ENCODE peak calls at places on chromosomes 2 and 18, in seven cellular contexts. D, U, B, C, P, Q and S are unnamed samples.

GRCh38 chr2:75896779-75897366 is 186.2 kb upstream of the GCFC2 start:
- DNase-seq in D (peak; percentile 5), U (no peak), B (no peak), C (no peak), P (no peak), Q (no peak), S (no peak)

GRCh38 chr18:43312891-43313290 is 35.6 kb upstream of the SYT4 start:
- DNase-seq in D (no peak), U (no peak), B (no peak), C (no peak), P (no peak), Q (no peak), S (no peak)

GRCh38 chr2:108594132-108594981 is 60.1 kb downstream of the LIMS1 start:
- DNase-seq in D (peak; percentile 91), U (no peak), B (no peak), C (peak; percentile 62), P (no peak), Q (no peak), S (no peak)

GRCh38 chr2:101967826-101968498 is 23.8 kb upstream of the IL1R2 start:
- DNase-seq in D (no peak), U (no peak), B (peak; percentile 59), C (no peak), P (no peak), Q (no peak), S (no peak)

GRCh38 chr2:64857581-64858471 is 131.4 kb upstream of the SLC1A4 start:
- DNase-seq in D (no peak), U (no peak), B (peak; percentile 39), C (no peak), P (no peak), Q (peak; percentile 78), S (peak; percentile 80)

GRCh38 chr18:67379991-67380390 is 136.5 kb downstream of the DSEL start:
- DNase-seq in D (no peak), U (no peak), B (no peak), C (no peak), P (no peak), Q (no peak), S (no peak)

GRCh38 chr2:222797308-222797707 is 63.5 kb upstream of the ACSL3 start:
- DNase-seq in D (peak; percentile 48), U (no peak), B (no peak), C (no peak), P (no peak), Q (no peak), S (no peak)

GRCh38 chr2:96503637-96504243 is 1.4 kb downstream of the NEURL3 start:
- DNase-seq in D (no peak), U (no peak), B (no peak), C (no peak), P (no peak), Q (no peak), S (no peak)

GRCh38 chr2:12778369-12778768 is 61.6 kb downstream of the TRIB2 start:
- DNase-seq in D (no peak), U (no peak), B (no peak), C (no peak), P (no peak), Q (no peak), S (no peak)

GRCh38 chr18:70380915-70381896 is 92.4 kb downstream of the SOCS6 start:
- DNase-seq in D (no peak), U (no peak), B (no peak), C (no peak), P (peak; percentile 20), Q (no peak), S (no peak)

GRCh38 chr18:34809697-34810096 is 99.6 kb downstream of the DTNA start:
- DNase-seq in D (peak; percentile 31), U (no peak), B (peak; percentile 64), C (peak; percentile 50), P (peak; percentile 38), Q (no peak), S (peak; percentile 80)

GRCh38 chr2:234158189-234158588 is 107.7 kb downstream of the SPP2 start:
- DNase-seq in D (no peak), U (no peak), B (no peak), C (no peak), P (no peak), Q (no peak), S (no peak)

GRCh38 chr2:62871506-62871905 is 166.0 kb downstream of the EHBP1 start:
- DNase-seq in D (peak; percentile 4), U (no peak), B (no peak), C (peak; percentile 18), P (no peak), Q (no peak), S (no peak)

GRCh38 chr2:102000813-102001766 is 9.3 kb downstream of the IL1R2 start:
- DNase-seq in D (no peak), U (peak; percentile 30), B (no peak), C (no peak), P (no peak), Q (no peak), S (no peak)

GRCh38 chr2:37617119-37617892 is 54.1 kb downstream of the CDC42EP3 start:
- DNase-seq in D (no peak), U (no peak), B (no peak), C (no peak), P (no peak), Q (no peak), S (no peak)

GRCh38 chr2:75315436-75315835 is 116.1 kb upstream of the TACR1 start:
- DNase-seq in D (no peak), U (no peak), B (no peak), C (no peak), P (no peak), Q (no peak), S (no peak)

GRCh38 chr2:119371111-119371510 is 4.3 kb downstream of the DBI start:
- DNase-seq in D (no peak), U (no peak), B (no peak), C (no peak), P (no peak), Q (no peak), S (peak; percentile 76)

GRCh38 chr18:55380574-55380973 is 207.4 kb downstream of the TCF4 start:
- DNase-seq in D (no peak), U (no peak), B (no peak), C (no peak), P (no peak), Q (no peak), S (no peak)

GRCh38 chr2:167715932-167716331 is 531.5 kb downstream of the STK39 start:
- DNase-seq in D (no peak), U (no peak), B (no peak), C (no peak), P (no peak), Q (no peak), S (no peak)

GRCh38 chr2:238919307-238919706 is 71.4 kb downstream of the TWIST2 start:
- DNase-seq in D (no peak), U (no peak), B (no peak), C (no peak), P (no peak), Q (no peak), S (peak; percentile 28)

GRCh38 chr2:113084249-113085000 is 16.7 kb downstream of the IL1F10 start:
- DNase-seq in D (no peak), U (no peak), B (no peak), C (peak; percentile 7), P (no peak), Q (no peak), S (no peak)

GRCh38 chr2:224284134-224284946 is 117.6 kb downstream of the FAM124B start:
- DNase-seq in D (peak; percentile 60), U (no peak), B (peak; percentile 52), C (peak; percentile 61), P (no peak), Q (no peak), S (no peak)

GRCh38 chr2:241314933-241315182 is 614 bp downstream of the HDLBP start:
- DNase-seq in D (no peak), U (no peak), B (no peak), C (no peak), P (no peak), Q (no peak), S (no peak)
- TF ChIP-seq POLR2A in D (peak; percentile 89), U (no peak), B (no peak), C (no peak), P (no peak), Q (peak; percentile 79), S (peak; percentile 52)

GRCh38 chr2:219286436-219287115 is 7.4 kb downstream of the DNAJB2 start:
- DNase-seq in D (no peak), U (no peak), B (no peak), C (no peak), P (no peak), Q (no peak), S (peak; percentile 61)
- TF ChIP-seq POLR2A in D (no peak), U (no peak), B (no peak), C (no peak), P (no peak), Q (no peak), S (no peak)

DNA sequence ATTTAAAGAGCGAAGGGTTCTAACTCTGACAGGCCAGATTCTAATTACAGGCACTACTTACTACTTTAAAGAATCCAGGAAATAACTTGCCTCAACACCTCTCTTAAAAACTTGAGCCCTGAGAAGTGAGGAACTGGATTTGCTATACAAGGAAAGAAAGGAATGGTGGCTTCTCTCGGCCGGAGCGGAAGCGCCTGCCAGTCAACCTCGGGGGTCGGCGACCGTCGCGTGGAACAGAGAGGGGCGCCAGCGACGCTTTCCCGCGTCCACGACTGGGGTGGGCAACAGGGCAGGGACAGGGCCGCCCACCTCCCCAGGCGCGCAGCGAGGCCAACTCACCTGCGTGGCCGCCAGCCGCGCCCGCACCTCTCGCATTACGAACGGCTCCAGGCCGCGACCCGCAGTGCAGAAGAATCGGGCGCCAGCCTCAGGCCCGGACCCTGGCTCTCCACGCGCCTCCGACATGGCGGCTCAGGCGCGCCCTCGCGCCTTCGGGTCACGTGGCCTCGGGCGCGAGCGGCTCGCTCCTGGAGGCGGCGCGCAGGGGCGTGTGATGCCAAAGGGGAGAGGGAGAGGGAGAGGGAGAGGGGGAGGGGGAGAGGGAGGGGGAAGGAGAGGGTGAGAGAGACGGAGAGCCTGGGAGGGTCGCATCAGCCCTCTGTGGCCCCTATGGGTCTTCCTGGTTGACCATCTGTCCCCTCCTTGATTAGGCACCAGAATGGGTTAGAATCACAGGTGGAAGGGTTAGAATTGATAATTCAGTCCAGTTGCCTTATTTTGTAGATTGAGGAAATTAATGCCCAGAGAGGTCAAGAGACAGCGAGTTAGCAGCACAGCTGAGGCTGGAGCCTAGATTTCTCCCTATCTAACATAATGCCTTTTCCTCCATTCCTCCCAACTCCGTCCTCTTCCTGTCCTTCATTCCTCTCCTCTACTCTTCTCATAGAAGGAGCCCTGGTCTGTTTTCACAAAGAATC is at the start of gene THUMPD2:
- DNase-seq in D (peak; percentile 61), U (peak; percentile 75), B (peak; percentile 44), C (peak; percentile 42), P (peak; percentile 38), Q (peak; percentile 75), S (peak; percentile 84)
- TF ChIP-seq POLR2A in D (peak; percentile 80), U (peak; percentile 61), B (peak; percentile 33), C (peak; percentile 87), P (no peak), Q (peak; percentile 64), S (peak; percentile 54)

GRCh38 chr2:27136751-27137150 is 2.3 kb upstream of the PREB start:
- DNase-seq in D (no peak), U (no peak), B (no peak), C (no peak), P (no peak), Q (no peak), S (no peak)

GRCh38 chr2:27133195-27133875 is 1.1 kb downstream of the PREB start:
- DNase-seq in D (no peak), U (peak; percentile 72), B (no peak), C (no peak), P (no peak), Q (no peak), S (no peak)

GRCh38 chr2:27135471-27135955 is 1.1 kb upstream of the PREB start:
- DNase-seq in D (no peak), U (no peak), B (no peak), C (no peak), P (no peak), Q (no peak), S (no peak)

GRCh38 chr2:27134781-27135470 is 490 bp upstream of the PREB start:
- DNase-seq in D (no peak), U (no peak), B (no peak), C (no peak), P (no peak), Q (no peak), S (no peak)

GRCh38 chr2:27133905-27134780 is at the start of gene PREB:
- DNase-seq in D (peak; percentile 97), U (peak; percentile 98), B (peak; percentile 85), C (peak; percentile 87), P (peak; percentile 93), Q (peak; percentile 98), S (peak; percentile 98)
- TF ChIP-seq POLR2A in D (peak; percentile 90), U (peak; percentile 86), B (peak; percentile 84), C (peak; percentile 67), P (no peak), Q (peak; percentile 91), S (peak; percentile 85)